ENCODE peak calls at places on chromosome 16, in eight cellular contexts. R is PC-3, U is GM23338, G is HCT116, X is OCI-LY7, C is SK-N-SH, A is MM.1S, L is hepatocyte. V is an unnamed sample. For H3K9me2, the result is how much of the 10 kb centered on the place peaks cover.

GRCh38 chr16:50270510-50271147 is 4.3 kb downstream of the ADCY7 start:
- DNase-seq in R (no peak), U (no peak), G (no peak), X (no peak), C (no peak), A (no peak), L (no peak), V (no peak)

GRCh38 chr16:54128629-54129230 is 157.9 kb downstream of the IRX3 start:
- DNase-seq in R (no peak), U (no peak), G (no peak), X (no peak), C (no peak), A (no peak), L (no peak), V (no peak)

GRCh38 chr16:72923757-72924156 is 124.2 kb downstream of the ZFHX3 start:
- DNase-seq in R (no peak), U (no peak), G (no peak), X (no peak), C (no peak), A (no peak), L (no peak), V (no peak)

GRCh38 chr16:56019274-56019673 is 144.1 kb upstream of the CES5A start:
- DNase-seq in R (no peak), U (no peak), G (no peak), X (no peak), C (peak), A (no peak), L (no peak), V (no peak)

GRCh38 chr16:11669380-11670146 is 1.3 kb downstream of the SNN start:
- DNase-seq in R (no peak), U (peak), G (no peak), X (peak), C (no peak), A (no peak), L (no peak), V (no peak)

GRCh38 chr16:55944377-55944802 is 69.2 kb upstream of the CES5A start:
- DNase-seq in R (peak), U (peak), G (peak), X (peak), C (peak), A (peak), L (peak), V (peak)

GRCh38 chr16:47978491-47979490 is 177.0 kb downstream of the ABCC12 start:
- DNase-seq in R (no peak), U (peak), G (no peak), X (no peak), C (no peak), A (no peak), L (no peak), V (no peak)

GRCh38 chr16:4787627-4788482 is at the start of gene SEPTIN12:
- DNase-seq in R (no peak), U (peak), G (no peak), X (no peak), C (peak), A (no peak), L (no peak), V (no peak)

GRCh38 chr16:11087691-11088431 is 143.5 kb downstream of the CLEC16A start:
- DNase-seq in R (no peak), U (peak), G (no peak), X (peak), C (no peak), A (no peak), L (no peak), V (peak)

GRCh38 chr16:87240211-87241134 is 76.7 kb downstream of the C16orf95 start:
- DNase-seq in R (peak), U (no peak), G (no peak), X (no peak), C (peak), A (no peak), L (no peak), V (peak)

GRCh38 chr16:53415504-53415903 is 18.8 kb upstream of the RBL2 start:
- DNase-seq in R (peak), U (peak), G (no peak), X (no peak), C (no peak), A (peak), L (peak), V (no peak)

GRCh38 chr16:9790199-9790598 is 392.0 kb downstream of the GRIN2A start:
- DNase-seq in R (no peak), U (no peak), G (no peak), X (no peak), C (no peak), A (no peak), L (no peak), V (no peak)

GRCh38 chr16:12462690-12463646 is 340.7 kb downstream of the CPPED1 start:
- DNase-seq in R (no peak), U (no peak), G (no peak), X (no peak), C (no peak), A (no peak), L (no peak), V (no peak)

GRCh38 chr16:52747196-52747595 is 200.3 kb upstream of the TOX3 start:
- DNase-seq in R (no peak), U (no peak), G (no peak), X (no peak), C (no peak), A (no peak), L (no peak), V (no peak)

GRCh38 chr16:50473375-50473945 is 74.7 kb upstream of the NKD1 start:
- DNase-seq in R (peak), U (no peak), G (no peak), X (no peak), C (no peak), A (no peak), L (no peak), V (peak)

GRCh38 chr16:31421587-31421986 is 6.6 kb downstream of the COX6A2 start:
- DNase-seq in R (no peak), U (no peak), G (no peak), X (no peak), C (no peak), A (no peak), L (no peak), V (no peak)

DNA sequence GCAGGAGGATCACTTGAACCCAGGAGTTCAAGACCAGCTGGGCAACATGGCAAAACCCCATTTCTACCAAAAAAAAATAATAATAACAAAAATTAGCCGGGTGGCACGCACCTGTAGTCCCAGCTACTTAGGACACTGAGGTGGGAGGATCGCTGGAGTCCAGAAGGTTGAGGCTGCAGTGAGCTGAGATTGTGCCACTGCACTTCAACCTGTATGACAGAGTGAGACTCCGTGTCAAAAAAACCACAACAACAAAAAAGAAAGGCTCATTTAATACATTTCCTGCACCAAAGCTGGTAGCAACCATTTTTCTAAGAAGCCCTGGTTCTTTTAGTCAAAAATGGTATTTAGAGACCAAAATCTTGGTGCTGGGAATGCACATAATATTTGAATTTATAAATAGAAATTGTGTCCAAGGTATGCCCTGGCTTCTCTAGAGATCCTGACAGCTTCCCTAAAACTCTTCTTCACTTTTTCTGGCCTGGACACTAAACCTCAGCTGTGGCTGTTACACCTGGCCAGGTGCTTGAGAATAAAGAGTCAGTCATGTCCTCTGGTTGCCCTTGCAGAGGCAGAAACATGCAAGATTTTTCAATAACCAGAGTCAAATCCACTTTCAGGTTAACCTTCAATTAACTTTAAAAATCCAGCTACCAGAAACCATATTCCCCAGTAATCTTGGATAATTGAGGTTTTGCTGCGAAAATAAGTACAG is 35.9 kb downstream of the SCNN1B start:
- DNase-seq in R (no peak), U (no peak), G (no peak), X (no peak), C (no peak), A (peak), L (no peak), V (no peak)
- H3K9me2 ChIP-seq in R (under half), U (under half), G (under half), X (under half), C (under half), A (under half), L (under half), V (under half)

GRCh38 chr16:19289805-19290490 is 4.4 kb downstream of the CLEC19A start:
- DNase-seq in R (no peak), U (peak), G (no peak), X (no peak), C (peak), A (no peak), L (no peak), V (no peak)
- H2AFZ ChIP-seq in R (no peak), U (peak), G (no peak), X (no peak), C (no peak), A (no peak), L (no peak), V (no peak)

GRCh38 chr16:85917012-85917411 is 18.1 kb downstream of the IRF8 start:
- DNase-seq in R (no peak), U (peak), G (no peak), X (no peak), C (no peak), A (no peak), L (no peak), V (no peak)
- TF ChIP-seq CTCF in R (peak), U (peak), G (peak), X (peak), C (peak), A (no peak), L (peak), V (no peak)

GRCh38 chr16:66204761-66205160 is 161.7 kb upstream of the CDH5 start:
- DNase-seq in R (peak), U (no peak), G (no peak), X (no peak), C (no peak), A (no peak), L (no peak), V (no peak)
- H3K9me2 ChIP-seq in R (under half), U (under half), G (under half), X (under half), C (under half), A (under half), L (under half), V (under half)

GRCh38 chr16:84886536-84887090 is 66.8 kb downstream of the CRISPLD2 start:
- DNase-seq in R (no peak), U (no peak), G (no peak), X (no peak), C (no peak), A (no peak), L (no peak), V (no peak)

GRCh38 chr16:84889066-84889465 is 69.3 kb downstream of the CRISPLD2 start:
- DNase-seq in R (no peak), U (no peak), G (no peak), X (peak), C (peak), A (no peak), L (no peak), V (no peak)

GRCh38 chr16:84885024-84885910 is 65.5 kb downstream of the CRISPLD2 start:
- DNase-seq in R (no peak), U (peak), G (no peak), X (no peak), C (no peak), A (no peak), L (no peak), V (no peak)

GRCh38 chr16:84888450-84888849 is 68.7 kb downstream of the CRISPLD2 start:
- DNase-seq in R (peak), U (no peak), G (no peak), X (no peak), C (no peak), A (no peak), L (no peak), V (no peak)

GRCh38 chr16:84887207-84887606 is 67.4 kb downstream of the CRISPLD2 start:
- DNase-seq in R (no peak), U (no peak), G (no peak), X (no peak), C (no peak), A (no peak), L (no peak), V (no peak)
- H2AFZ ChIP-seq in R (no peak), U (no peak), G (no peak), X (no peak), C (no peak), A (no peak), L (no peak), V (no peak)

DNA sequence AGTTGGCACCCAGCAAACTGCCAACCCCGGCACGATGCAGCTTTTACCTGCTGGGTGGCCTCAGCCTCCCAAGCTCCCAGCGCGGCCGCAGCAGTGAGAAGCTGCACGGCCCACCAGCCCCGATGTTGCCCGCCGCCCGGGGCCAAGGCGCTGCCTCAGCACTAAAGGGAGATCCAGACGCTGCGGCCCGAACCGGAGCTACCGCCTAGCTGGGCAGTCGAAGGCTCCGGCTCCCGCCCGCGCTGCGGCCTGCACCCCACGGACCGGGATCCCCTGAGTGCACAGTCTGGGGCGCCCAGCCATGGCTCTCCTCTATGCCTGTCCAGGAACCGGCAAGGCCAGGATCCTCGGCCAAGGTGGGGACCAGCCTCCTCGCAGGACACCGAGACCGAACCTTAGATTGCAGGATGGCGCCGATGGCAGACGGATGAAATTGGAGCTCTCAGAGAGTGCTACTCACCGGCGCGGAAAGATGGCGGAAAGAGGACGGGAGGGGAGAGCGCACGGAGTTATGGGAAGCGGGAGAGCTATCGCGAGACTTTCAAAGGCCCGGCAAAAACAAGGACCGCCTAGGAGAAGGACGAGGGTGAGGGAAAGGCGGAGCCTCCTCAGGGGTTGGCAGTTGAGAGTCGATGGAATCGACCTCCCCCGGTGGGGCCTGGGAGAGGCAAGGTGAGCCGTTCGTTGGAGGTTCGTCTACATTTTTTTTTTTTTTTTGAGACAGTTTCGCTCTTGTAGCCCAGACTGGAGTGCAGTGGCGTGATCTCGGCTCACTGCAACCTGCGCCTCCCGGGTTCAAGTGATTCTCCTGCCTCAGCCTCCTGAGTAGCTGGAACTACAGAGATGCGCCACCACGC is at the start of gene RPS15A:
- DNase-seq in R (peak), U (peak), G (peak), X (peak), C (peak), A (peak), L (peak), V (peak)
- TF ChIP-seq CTCF in R (no peak), U (no peak), G (no peak), X (no peak), C (no peak), A (no peak), L (no peak), V (no peak)

DNA sequence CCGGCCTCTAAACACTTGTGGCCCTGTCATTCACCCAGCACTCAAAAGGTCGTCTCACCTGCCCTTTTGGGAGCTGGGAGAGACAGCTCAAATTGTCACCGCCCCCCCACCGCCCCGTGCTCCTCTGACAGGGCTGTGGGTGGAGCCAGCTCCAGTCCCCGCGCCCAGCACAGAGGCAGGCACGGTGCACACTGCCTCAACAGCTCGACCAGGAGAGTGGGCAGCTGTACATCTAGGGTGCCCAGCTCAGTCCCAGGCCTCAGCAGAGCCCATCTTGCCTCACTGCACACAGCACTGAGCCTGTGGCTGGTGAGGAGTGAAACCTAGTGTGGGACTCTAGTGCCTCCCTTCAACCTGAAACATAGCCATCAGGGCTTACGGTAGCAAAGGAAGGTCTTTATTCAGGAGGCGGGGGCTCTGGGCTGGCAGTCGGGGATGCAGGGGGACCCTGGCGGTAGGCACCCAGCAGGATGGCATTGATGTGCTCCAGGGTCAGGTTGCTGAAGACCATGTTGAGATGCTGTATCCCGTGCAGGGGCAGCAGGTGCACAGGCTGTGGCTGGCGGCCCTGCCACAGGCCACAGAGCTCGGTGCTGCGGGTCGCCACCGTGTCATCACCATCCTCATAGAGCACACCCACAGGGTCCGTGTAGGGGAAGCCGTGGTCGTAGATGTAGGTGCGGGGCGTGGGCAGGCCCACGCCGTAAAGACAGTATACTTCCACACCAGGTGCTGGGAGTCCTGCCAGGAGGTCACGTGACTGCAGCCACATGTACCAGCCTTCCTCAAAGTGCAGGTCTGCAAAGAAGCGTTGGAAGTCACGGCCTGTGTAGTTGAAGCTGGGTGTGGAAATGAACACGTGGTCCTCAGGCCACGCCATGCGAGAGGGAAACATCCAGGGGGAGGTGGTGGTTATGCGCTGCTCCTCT is 3.1 kb upstream of the PSMB10 start:
- DNase-seq in R (no peak), U (no peak), G (no peak), X (peak), C (no peak), A (no peak), L (no peak), V (no peak)
- H3K9me2 ChIP-seq in R (under half), U (under half), G (under half), X (under half), C (under half), A (under half), L (under half), V (under half)

DNA sequence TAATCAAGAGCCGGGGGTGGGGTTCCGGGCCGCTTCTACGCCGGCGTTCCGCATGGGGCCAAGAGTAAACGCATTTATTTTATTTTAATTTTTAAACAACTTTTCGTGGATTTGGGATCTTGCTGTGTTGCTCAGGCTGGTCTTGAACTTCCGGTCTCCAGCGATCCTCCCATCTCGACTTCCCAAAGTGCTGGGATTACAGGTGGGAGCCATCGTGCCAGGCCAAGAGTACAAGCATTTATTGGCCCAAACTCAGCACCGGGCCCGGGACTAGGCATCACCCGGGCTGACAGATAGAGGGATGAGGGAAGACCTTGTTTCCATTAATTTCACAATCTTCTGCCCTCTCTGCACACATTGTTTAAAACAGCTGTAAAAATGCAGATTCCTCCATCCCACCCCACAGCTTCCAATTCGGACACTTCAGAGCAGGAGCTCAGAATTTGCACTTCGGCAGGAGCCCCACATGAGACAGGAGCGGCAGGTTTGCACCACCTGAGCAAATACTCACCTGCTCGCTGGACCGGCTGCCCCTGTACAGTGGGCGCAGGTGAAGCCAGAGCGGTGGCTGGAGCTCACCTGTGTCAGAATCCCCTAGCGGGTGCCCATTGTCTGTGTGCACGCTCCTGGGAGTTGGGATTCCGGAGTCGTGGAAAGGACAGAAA is 663 bp upstream of the GINS2 start:
- DNase-seq in R (peak), U (peak), G (no peak), X (no peak), C (no peak), A (no peak), L (no peak), V (peak)
- H2AFZ ChIP-seq in R (peak), U (peak), G (peak), X (peak), C (peak), A (no peak), L (peak), V (peak)

DNA sequence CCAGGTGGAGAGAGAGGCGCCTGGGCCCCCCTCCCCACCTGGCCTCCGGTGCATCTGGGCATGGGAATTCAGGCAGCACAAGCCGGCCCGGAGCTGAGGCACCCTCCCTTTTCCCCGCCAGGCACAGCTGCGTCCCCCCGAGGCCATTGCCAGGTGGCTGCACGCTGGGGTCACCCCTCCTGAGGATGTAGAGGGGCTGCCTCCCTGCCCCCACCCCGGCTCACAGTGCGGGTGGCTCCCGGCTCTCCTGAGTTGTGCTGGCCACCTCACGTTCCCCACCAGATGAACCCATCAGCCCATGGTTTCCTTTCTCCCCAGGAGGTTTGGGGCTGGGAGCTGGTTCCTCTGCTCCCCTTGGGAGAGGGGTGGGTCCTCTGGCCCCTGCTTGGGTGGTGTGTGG is 12.6 kb downstream of the CACNA1H start:
- DNase-seq in R (no peak), U (no peak), G (no peak), X (no peak), C (no peak), A (no peak), L (no peak), V (no peak)
- TF ChIP-seq CTCF in R (no peak), U (no peak), G (no peak), X (no peak), C (no peak), A (no peak), L (no peak), V (no peak)